ENCODE peak calls at places on chromosomes 12 and 14, in five cellular contexts. M is heart left ventricle, Z is Peyer's patch, U is cardiac muscle cell, G is GM23338. O is an unnamed sample. For H3K4me1, the result is how much of the 10 kb centered on the place peaks cover.

GRCh38 chr14:75041613-75042012 is 9.7 kb downstream of the MLH3 start:
- DNase-seq in G (no peak), U (no peak), Z (no peak), M (no peak), O (peak)

GRCh38 chr12:26338574-26339572 is 143.5 kb downstream of the SSPN start:
- DNase-seq in U (no peak), G (no peak), M (no peak), Z (no peak), O (no peak)

GRCh38 chr14:51533160-51533559 is 118.5 kb upstream of the FRMD6 start:
- DNase-seq in M (no peak), G (no peak), Z (no peak), U (no peak), O (no peak)

GRCh38 chr14:58151264-58151700 is 731 bp downstream of the ARMH4 start:
- DNase-seq in G (peak), M (no peak), U (peak), Z (no peak), O (peak)

GRCh38 chr14:101242442-101243385 is 318.6 kb upstream of the DIO3 start:
- DNase-seq in Z (peak), G (no peak), U (no peak), M (peak), O (no peak)

GRCh38 chr12:22634883-22635282 is 9.9 kb downstream of the ETNK1 start:
- DNase-seq in Z (no peak), M (no peak), U (no peak), G (no peak), O (no peak)

GRCh38 chr12:25904442-25904841 is 54.0 kb upstream of the RASSF8 start:
- DNase-seq in U (no peak), Z (no peak), M (no peak), G (no peak), O (no peak)

GRCh38 chr14:99879401-99880295 is 86.4 kb downstream of the EML1 start:
- DNase-seq in M (no peak), Z (no peak), G (no peak), U (no peak), O (no peak)

GRCh38 chr12:6476496-6476895 is 6.0 kb upstream of the VAMP1 start:
- DNase-seq in Z (no peak), U (no peak), G (no peak), M (no peak), O (no peak)

GRCh38 chr12:62214847-62215246 is 45.4 kb upstream of the USP15 start:
- DNase-seq in Z (no peak), U (no peak), G (peak), M (no peak), O (no peak)

GRCh38 chr12:48349471-48349870 is 1.2 kb downstream of the ZNF641 start:
- DNase-seq in G (no peak), M (peak), U (no peak), Z (no peak), O (no peak)

GRCh38 chr12:54024581-54024980 is 3.7 kb upstream of the HOXC6 start:
- DNase-seq in M (no peak), U (no peak), G (no peak), Z (no peak), O (no peak)

GRCh38 chr12:50055831-50056628 is 1.4 kb upstream of the ASIC1 start:
- DNase-seq in U (peak), G (peak), Z (peak), M (peak), O (peak)

GRCh38 chr12:51388826-51389225 is 2.4 kb downstream of the GALNT6 start:
- DNase-seq in G (no peak), Z (no peak), U (no peak), M (no peak), O (no peak)

GRCh38 chr12:32451816-32452215 is 52.5 kb downstream of the FGD4 start:
- DNase-seq in M (no peak), U (no peak), Z (no peak), G (no peak), O (no peak)

GRCh38 chr14:23695220-23695999 is 59.2 kb downstream of the DHRS2 start:
- DNase-seq in U (peak), M (no peak), G (peak), Z (no peak), O (no peak)

GRCh38 chr12:128266559-128267245 is at the start of gene TMEM132C:
- DNase-seq in U (peak), M (no peak), Z (no peak), G (peak), O (no peak)

GRCh38 chr12:108922918-108923317 is 43.0 kb downstream of the DAO start:
- DNase-seq in U (no peak), G (no peak), Z (no peak), M (no peak), O (no peak)

GRCh38 chr14:86999076-86999475 is 993.9 kb downstream of the GALC start:
- DNase-seq in U (no peak), G (no peak), M (no peak), Z (no peak), O (no peak)

GRCh38 chr12:3289702-3290101 is 201.3 kb upstream of the PRMT8 start:
- DNase-seq in M (no peak), G (no peak), Z (no peak), U (no peak), O (no peak)

GRCh38 chr12:31323466-31324115 is 2.4 kb downstream of the SINHCAF start:
- DNase-seq in G (peak), M (no peak), Z (no peak), U (no peak), O (peak)

GRCh38 chr12:78951746-78952532 is 87.4 kb downstream of the SYT1 start:
- DNase-seq in G (no peak), Z (no peak), U (no peak), M (no peak), O (no peak)

GRCh38 chr12:21551811-21552469 is 25.8 kb downstream of the SPX start:
- DNase-seq in G (no peak), U (no peak), Z (no peak), M (no peak), O (no peak)

GRCh38 chr14:104396682-104397470 is 182.7 kb upstream of the C14orf180 start:
- DNase-seq in M (no peak), Z (no peak), G (no peak), U (no peak), O (no peak)

GRCh38 chr12:71686658-71687025 is 760 bp downstream of the TMEM19 start:
- DNase-seq in U (no peak), M (no peak), Z (no peak), G (no peak), O (no peak)

GRCh38 chr12:52514471-52515318 is 5.5 kb downstream of the KRT5 start:
- DNase-seq in G (no peak), U (no peak), M (no peak), Z (no peak), O (no peak)

GRCh38 chr14:91753501-91754128 is 21.7 kb upstream of the CATSPERB start:
- DNase-seq in M (no peak), G (no peak), U (no peak), Z (no peak), O (no peak)

GRCh38 chr12:101854747-101855146 is 22.6 kb upstream of the DRAM1 start:
- DNase-seq in U (no peak), Z (no peak), M (no peak), G (no peak), O (no peak)

GRCh38 chr12:27158322-27158721 is 75.9 kb upstream of the C12orf71 start:
- DNase-seq in U (no peak), M (no peak), Z (no peak), G (peak), O (no peak)

GRCh38 chr14:95156765-95157194 is 549 bp downstream of the DICER1 start:
- DNase-seq in M (peak), G (no peak), U (peak), Z (no peak), O (peak)

GRCh38 chr12:90111646-90112565 is 403.3 kb upstream of the ATP2B1 start:
- DNase-seq in G (no peak), U (no peak), M (no peak), Z (no peak), O (no peak)

GRCh38 chr12:119668315-119668651 is 350 bp downstream of the PRKAB1 start:
- DNase-seq in Z (no peak), U (no peak), M (no peak), G (no peak), O (no peak)

GRCh38 chr12:67651380-67651695 is 2.8 kb downstream of the DYRK2 start:
- DNase-seq in U (peak), Z (no peak), M (no peak), G (peak), O (no peak)

GRCh38 chr12:67649165-67650126 is 901 bp downstream of the DYRK2 start:
- DNase-seq in U (peak), G (peak), M (peak), Z (peak), O (peak)

GRCh38 chr12:67648306-67649164 is at the start of gene DYRK2:
- DNase-seq in Z (peak), M (peak), G (peak), U (peak), O (peak)

GRCh38 chr12:67650127-67650495 is 1.6 kb downstream of the DYRK2 start:
- DNase-seq in M (peak), U (peak), Z (peak), G (no peak), O (no peak)

GRCh38 chr12:67650528-67651379 is 2.2 kb downstream of the DYRK2 start:
- DNase-seq in U (no peak), Z (peak), M (no peak), G (no peak), O (no peak)
- H3K4me1 ChIP-seq in U (under half), Z (under half), M (half or more), G (under half), O (under half)

GRCh38 chr12:106188249-106188648 is 49.5 kb upstream of the NUAK1 start:
- DNase-seq in M (no peak), G (no peak), Z (no peak), U (no peak), O (no peak)

GRCh38 chr12:106187155-106187789 is 48.5 kb upstream of the NUAK1 start:
- DNase-seq in M (no peak), Z (no peak), U (no peak), G (no peak), O (no peak)

GRCh38 chr12:106187842-106188241 is 49.1 kb upstream of the NUAK1 start:
- DNase-seq in G (no peak), Z (no peak), M (no peak), U (no peak), O (no peak)

GRCh38 chr12:106192659-106193403 is 54.1 kb upstream of the NUAK1 start:
- DNase-seq in U (no peak), M (no peak), Z (no peak), G (no peak), O (no peak)

DNA sequence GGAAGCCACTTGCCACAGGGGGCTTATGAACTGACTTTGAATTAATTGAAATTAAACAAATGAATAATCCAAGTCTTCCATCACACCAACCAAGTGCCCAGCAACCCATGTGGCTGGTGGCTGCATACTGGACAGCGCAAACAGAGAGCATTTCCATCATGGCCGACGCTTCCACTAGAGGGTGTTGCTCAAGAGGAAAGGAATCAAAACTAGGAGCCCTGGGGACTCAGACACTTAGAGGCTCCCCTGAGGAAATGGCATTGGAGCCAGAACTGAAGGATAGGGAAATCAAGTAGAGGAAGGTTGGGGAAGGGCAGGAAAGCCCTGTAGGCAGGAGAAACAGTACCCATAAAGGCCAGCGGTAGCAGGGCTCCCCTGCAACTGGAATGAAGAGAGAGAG is 50.6 kb upstream of the NUAK1 start:
- DNase-seq in U (no peak), G (peak), M (no peak), Z (no peak), O (no peak)
- TF ChIP-seq CTCF in U (no peak), G (peak), M (no peak), Z (no peak), O (no peak)

DNA sequence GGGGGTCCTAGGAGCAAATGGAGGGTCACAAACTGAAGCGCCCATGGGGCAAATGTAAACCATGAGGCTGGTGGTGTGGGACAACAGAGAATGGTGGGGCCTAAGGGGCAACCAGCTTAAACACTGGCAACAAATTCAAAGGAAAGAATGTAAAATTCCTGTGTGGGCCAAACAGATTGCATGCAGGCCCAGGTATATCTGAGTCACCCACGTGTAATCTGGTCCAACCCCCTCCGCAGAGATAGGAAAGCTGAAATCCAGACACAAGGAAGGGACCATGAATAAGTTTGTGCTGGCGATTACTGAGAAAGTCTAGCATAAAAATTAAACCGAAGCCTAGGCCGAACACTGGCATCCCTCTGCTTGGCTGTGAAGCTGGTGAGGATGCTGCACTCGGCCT is 71.6 kb downstream of the ITPK1 start:
- DNase-seq in G (no peak), U (no peak), Z (no peak), M (no peak), O (no peak)
- H3K4me3 ChIP-seq in G (no peak), U (no peak), Z (no peak), M (no peak), O (no peak)

DNA sequence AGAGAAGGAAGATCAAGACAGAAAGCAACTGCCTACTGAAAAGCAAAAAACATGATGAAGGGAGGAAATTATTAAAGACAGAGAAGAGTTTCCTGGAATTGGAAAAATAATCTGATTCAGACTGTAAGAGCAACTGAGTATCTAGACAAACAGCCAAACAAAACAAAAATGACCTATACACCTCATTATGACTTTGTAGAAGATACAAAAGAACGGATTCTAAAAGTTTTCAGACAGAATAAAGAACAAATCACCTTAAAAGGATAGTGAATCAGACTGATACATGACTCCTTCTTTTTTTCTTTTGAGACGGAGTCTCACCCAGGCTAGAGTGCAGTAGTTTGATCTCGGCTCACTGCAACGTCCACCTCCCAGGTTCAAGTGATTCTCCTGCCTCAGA is 10.4 kb downstream of the OSBPL8 start:
- DNase-seq in Z (no peak), G (no peak), M (no peak), U (no peak), O (no peak)
- H3K4me1 ChIP-seq in Z (under half), G (half or more), M (half or more), U (half or more), O (under half)

GRCh38 chr12:12890815-12891645 is at the start of gene GPRC5A:
- DNase-seq in Z (peak), U (peak), G (peak), M (peak), O (peak)
- TF ChIP-seq CTCF in Z (no peak), U (peak), G (no peak), M (no peak), O (no peak)

GRCh38 chr14:68783408-68784297 is 9.2 kb downstream of the ZFP36L1 start:
- DNase-seq in Z (peak), M (no peak), U (no peak), G (no peak), O (peak)

GRCh38 chr14:68784298-68784910 is 8.5 kb downstream of the ZFP36L1 start:
- DNase-seq in U (no peak), M (no peak), G (no peak), Z (peak), O (peak)

GRCh38 chr14:68781161-68782021 is 11.5 kb downstream of the ZFP36L1 start:
- DNase-seq in M (no peak), U (no peak), G (no peak), Z (peak), O (peak)

GRCh38 chr14:68780358-68781160 is 12.3 kb downstream of the ZFP36L1 start:
- DNase-seq in M (peak), G (no peak), U (no peak), Z (peak), O (peak)

DNA sequence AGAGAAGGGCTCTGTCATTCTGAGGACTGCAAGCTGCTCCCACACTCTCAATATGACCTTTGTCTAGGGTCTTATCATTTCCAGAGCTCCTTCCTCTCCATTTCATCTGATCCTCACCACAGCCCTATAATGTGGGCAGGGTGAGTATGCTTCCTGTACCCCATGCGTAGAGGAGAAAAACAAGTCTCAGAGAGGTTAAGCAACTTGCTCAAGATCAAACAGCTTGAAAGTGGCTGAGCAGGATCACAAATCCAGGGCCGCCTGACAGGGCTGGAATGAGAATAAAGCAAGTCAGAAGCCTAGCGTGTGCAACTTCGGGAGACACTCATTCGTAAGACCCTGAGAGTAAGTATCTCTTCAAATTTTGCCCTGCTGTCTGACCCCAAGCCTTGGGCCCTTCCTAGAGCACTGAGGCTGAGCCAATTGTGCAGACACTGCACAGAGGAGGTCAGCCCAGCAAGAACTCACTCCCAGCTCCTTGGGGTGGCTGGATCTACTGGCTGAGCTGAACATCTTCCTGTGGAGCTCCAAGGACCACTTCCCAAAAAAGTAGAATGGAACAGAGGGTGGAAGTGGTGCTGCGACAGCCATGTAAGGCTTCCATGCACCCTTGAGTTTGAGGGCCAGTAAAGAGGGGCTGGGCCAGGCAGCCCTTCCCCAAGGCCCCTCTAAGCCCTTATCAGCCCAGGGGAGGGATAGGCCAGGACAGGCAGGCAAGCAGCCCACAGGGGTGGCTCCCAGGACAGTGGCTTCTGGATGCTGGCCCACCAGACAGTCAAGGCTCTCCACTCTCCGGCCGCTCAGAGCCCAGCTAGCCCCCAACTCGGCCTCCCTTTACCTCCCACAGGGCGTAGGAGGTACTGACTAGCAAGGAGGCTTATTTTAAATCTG is 10.5 kb downstream of the ZFP36L1 start:
- DNase-seq in U (no peak), Z (no peak), G (no peak), M (no peak), O (no peak)
- H3K4me3 ChIP-seq in U (no peak), Z (no peak), G (no peak), M (no peak), O (no peak)

GRCh38 chr14:54574528-54574927 is 7.6 kb downstream of the SAMD4A start:
- DNase-seq in G (no peak), M (no peak), Z (no peak), U (no peak), O (no peak)

GRCh38 chr14:54570047-54570446 is 3.1 kb downstream of the SAMD4A start:
- DNase-seq in Z (no peak), M (no peak), U (no peak), G (no peak), O (no peak)

GRCh38 chr14:54570651-54571415 is 3.9 kb downstream of the SAMD4A start:
- DNase-seq in M (no peak), U (no peak), Z (no peak), G (no peak), O (no peak)

GRCh38 chr14:54568821-54569591 is 2.1 kb downstream of the SAMD4A start:
- DNase-seq in G (no peak), M (no peak), U (peak), Z (no peak), O (peak)

DNA sequence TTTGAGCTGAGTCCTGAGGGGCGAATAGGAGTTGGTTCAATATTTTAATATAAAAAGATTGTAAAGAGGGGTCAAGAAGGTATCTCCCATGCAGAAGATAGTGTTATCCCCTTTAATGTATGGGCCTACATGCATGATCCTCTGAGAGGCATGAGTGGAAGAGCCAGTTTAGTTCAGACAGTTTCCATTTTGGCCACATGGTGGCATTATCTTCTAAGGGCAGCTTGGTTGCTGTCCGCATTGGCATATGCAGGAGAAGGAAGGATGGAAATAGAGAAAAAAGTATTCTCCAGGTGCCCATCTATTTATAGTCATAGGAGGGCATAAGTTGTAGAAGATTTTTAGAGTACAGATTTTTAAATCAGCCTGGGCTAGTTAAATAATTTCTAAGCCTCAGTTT is 5.4 kb downstream of the SAMD4A start:
- DNase-seq in M (no peak), Z (no peak), G (peak), U (peak), O (peak)
- H3K4me1 ChIP-seq in M (half or more), Z (under half), G (under half), U (half or more), O (under half)